ENCODE peak calls at places on chromosomes 4 and X, in seven cellular contexts. I is HL-60, L is ovary, W is fibroblast of villous mesenchyme, A is fibroblast of mammary gland, G is SK-N-SH, R is progenitor cell of endocrine pancreas. T is an unnamed sample.

GRCh38 chr4:152014280-152014679 is 253.5 kb upstream of the GATB start:
- DNase-seq in W (no peak), R (no peak), L (no peak), I (no peak), A (no peak), G (no peak), T (no peak)

GRCh38 chrX:30196322-30196721 is 19.0 kb upstream of the MAGEB2 start:
- DNase-seq in A (no peak), W (peak), R (no peak), G (peak), I (no peak), L (no peak), T (no peak)

GRCh38 chr4:151238477-151238876 is 38.5 kb upstream of the PRSS48 start:
- DNase-seq in A (peak), W (no peak), R (no peak), L (no peak), G (no peak), I (no peak), T (peak)

GRCh38 chrX:22527302-22527701 is 254.6 kb downstream of the CBLL2 start:
- DNase-seq in R (no peak), I (no peak), G (no peak), A (no peak), L (no peak), W (no peak), T (no peak)

GRCh38 chrX:41737065-41737464 is 13.1 kb downstream of the GPR82 start:
- DNase-seq in W (no peak), A (no peak), I (no peak), L (no peak), R (no peak), G (no peak), T (no peak)

GRCh38 chr4:64777286-64777685 is 368.0 kb upstream of the TECRL start:
- DNase-seq in A (no peak), L (no peak), W (no peak), R (no peak), I (no peak), G (no peak), T (peak)

GRCh38 chr4:107248571-107248970 is 212.5 kb upstream of the DKK2 start:
- DNase-seq in G (no peak), I (no peak), L (no peak), W (no peak), R (no peak), A (peak), T (no peak)

GRCh38 chrX:154373340-154374306 is 811 bp downstream of the FLNA start:
- DNase-seq in L (peak), I (peak), G (no peak), R (peak), A (peak), W (peak), T (peak)

GRCh38 chr4:122652379-122652778 is 31.5 kb upstream of the IL21 start:
- DNase-seq in G (peak), R (no peak), A (peak), L (peak), I (peak), W (peak), T (peak)

GRCh38 chrX:18353931-18354368 is 538 bp downstream of the SCML2 start:
- DNase-seq in L (peak), R (peak), W (no peak), A (no peak), G (peak), I (no peak), T (no peak)
- TF ChIP-seq CTCF in L (no peak), R (peak), W (no peak), A (no peak), G (peak), I (no peak), T (peak)

GRCh38 chr4:180668732-180669131 is 1574.5 kb upstream of the TENM3 start:
- DNase-seq in A (no peak), W (no peak), L (no peak), G (no peak), R (no peak), I (no peak), T (no peak)

GRCh38 chr4:180664766-180665368 is 1578.3 kb upstream of the TENM3 start:
- DNase-seq in W (peak), G (peak), L (peak), I (peak), R (peak), A (peak), T (peak)

GRCh38 chr4:180665481-180665880 is 1577.7 kb upstream of the TENM3 start:
- DNase-seq in A (no peak), I (no peak), G (no peak), L (no peak), R (no peak), W (no peak), T (no peak)

GRCh38 chr4:180669637-180670036 is 1573.6 kb upstream of the TENM3 start:
- DNase-seq in G (no peak), A (no peak), L (no peak), R (no peak), W (no peak), I (no peak), T (peak)

GRCh38 chr4:180665994-180666818 is 1577.0 kb upstream of the TENM3 start:
- DNase-seq in W (peak), G (peak), L (no peak), R (peak), I (peak), A (peak), T (peak)
- TF ChIP-seq CTCF in W (peak), G (peak), L (no peak), R (peak), I (peak), A (peak), T (peak)

GRCh38 chrX:85309717-85310116 is 65.9 kb downstream of the ZNF711 start:
- DNase-seq in A (no peak), L (no peak), R (no peak), G (no peak), I (no peak), W (no peak), T (no peak)
- TF ChIP-seq CTCF in A (no peak), L (no peak), R (peak), G (peak), I (no peak), W (no peak), T (no peak)

DNA sequence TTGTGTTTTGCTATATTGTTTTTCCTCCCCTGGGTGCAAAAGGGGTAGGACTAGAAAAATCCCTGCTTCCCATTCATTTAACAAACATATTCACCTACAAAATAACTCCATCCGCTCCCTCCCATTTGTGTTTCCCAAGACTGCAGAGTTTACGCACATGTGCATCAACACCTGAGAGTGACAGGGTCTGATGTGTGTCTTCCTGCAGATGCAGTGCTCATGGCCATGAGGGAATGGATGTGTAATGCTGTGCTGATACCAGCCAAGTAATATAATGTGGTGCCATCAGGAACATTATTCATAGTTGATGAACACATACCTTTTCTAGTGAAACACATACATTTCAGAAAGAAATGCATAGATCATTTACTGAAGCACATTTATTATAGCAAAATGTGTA is 83.2 kb downstream of the CXXC4 start:
- DNase-seq in W (no peak), L (no peak), G (no peak), A (no peak), I (no peak), R (no peak), T (no peak)
- TF ChIP-seq CTCF in W (no peak), L (no peak), G (no peak), A (no peak), I (no peak), R (no peak), T (no peak)

GRCh38 chrX:44012484-44013096 is 39.4 kb upstream of the NDP start:
- DNase-seq in L (no peak), R (no peak), G (no peak), I (peak), A (peak), W (peak), T (peak)
- TF ChIP-seq CTCF in L (no peak), R (no peak), G (peak), I (no peak), A (peak), W (no peak), T (no peak)

GRCh38 chrX:38669425-38669824 is 108.1 kb downstream of the TSPAN7 start:
- DNase-seq in G (no peak), W (no peak), A (no peak), I (no peak), R (no peak), L (no peak), T (no peak)

GRCh38 chrX:38662640-38663039 is 101.3 kb downstream of the TSPAN7 start:
- DNase-seq in G (no peak), A (no peak), L (no peak), I (no peak), R (no peak), W (no peak), T (no peak)

GRCh38 chrX:38664285-38664684 is 102.9 kb downstream of the TSPAN7 start:
- DNase-seq in I (no peak), A (peak), L (no peak), W (peak), G (peak), R (no peak), T (peak)

GRCh38 chrX:38668788-38669187 is 107.4 kb downstream of the TSPAN7 start:
- DNase-seq in R (no peak), I (no peak), G (no peak), A (no peak), L (no peak), W (no peak), T (no peak)

DNA sequence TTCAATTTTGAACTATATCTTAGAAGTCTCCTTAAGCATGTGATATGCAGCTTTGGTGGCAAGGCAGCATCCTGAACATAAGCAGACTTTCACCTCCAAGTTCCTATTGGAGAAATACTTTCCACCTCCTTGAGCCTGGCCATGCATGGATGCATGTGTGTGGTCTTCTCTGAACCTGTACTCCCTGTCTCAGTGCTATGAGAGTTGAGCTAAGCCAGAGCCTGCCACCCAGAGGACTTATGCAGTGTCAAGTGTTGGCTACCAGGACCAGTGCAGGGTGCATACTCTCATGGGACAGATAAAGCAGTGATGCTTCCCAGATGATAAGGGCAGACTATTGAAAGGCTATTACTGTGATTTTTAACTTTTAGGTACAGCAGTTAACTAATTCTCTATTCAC is 105.6 kb downstream of the TSPAN7 start:
- DNase-seq in I (no peak), L (no peak), A (no peak), G (no peak), R (no peak), W (no peak), T (no peak)
- TF ChIP-seq CTCF in I (no peak), L (no peak), A (no peak), G (no peak), R (no peak), W (no peak), T (no peak)